ENCODE peak calls at places on chromosomes 2 and 18, in eight cellular contexts. F is neural progenitor cell; P is amniotic stem cell; Q is NCI-H226; X is mucosa of descending colon; M is IMR-90; U is activated CD4-positive, alpha-beta T cell treated with anti-CD3 and anti-CD28 coated beads, Interleukin-2, amount 50 U/mL, for 24 hours; A is cardiac fibroblast. I is an unnamed sample.

GRCh38 chr2:74091391-74091790 is 56.3 kb downstream of the BOLA3 start:
- DNase-seq in F (no peak), P (no peak), Q (no peak), X (no peak), M (no peak), U (no peak), A (no peak), I (no peak)

GRCh38 chr2:176291768-176292393 is 22.6 kb downstream of the MTX2 start:
- DNase-seq in F (no peak), P (no peak), Q (no peak), X (no peak), M (no peak), U (no peak), A (no peak), I (no peak)

GRCh38 chr2:64133828-64134227 is 10.4 kb downstream of the PELI1 start:
- DNase-seq in F (no peak), P (peak), Q (peak), X (no peak), M (peak), U (no peak), A (no peak), I (no peak)

GRCh38 chr2:160091381-160091780 is 29.0 kb upstream of the PLA2R1 start:
- DNase-seq in F (no peak), P (no peak), Q (peak), X (no peak), M (peak), U (no peak), A (peak), I (no peak)

GRCh38 chr18:26460449-26461091 is 87.8 kb downstream of the KCTD1 start:
- DNase-seq in F (no peak), P (no peak), Q (peak), X (no peak), M (peak), U (no peak), A (peak), I (no peak)

GRCh38 chr2:31299547-31299946 is 65.6 kb downstream of the EHD3 start:
- DNase-seq in F (no peak), P (no peak), Q (no peak), X (no peak), M (no peak), U (no peak), A (no peak), I (no peak)

GRCh38 chr18:78884502-78884901 is 95.1 kb upstream of the SALL3 start:
- DNase-seq in F (no peak), P (no peak), Q (no peak), X (no peak), M (no peak), U (no peak), A (no peak), I (no peak)

GRCh38 chr2:67727623-67728022 is 330.5 kb downstream of the ETAA1 start:
- DNase-seq in F (peak), P (no peak), Q (no peak), X (no peak), M (no peak), U (no peak), A (no peak), I (no peak)